ENCODE peak calls at places on chromosomes 12 and 14, in six cellular contexts. O is AG04449, U is endothelial cell of umbilical vein, I is neural crest cell, F is ACHN, M is NCI-H1092 treated with DMSO at 0.1 percent for 48 hours. G is an unnamed sample.

GRCh38 chr12:122937622-122938091 is 28.6 kb downstream of the ABCB9 start:
- DNase-seq in O (no peak), U (no peak), I (no peak), F (no peak), M (no peak), G (no peak)

GRCh38 chr14:50340945-50341344 is 28.8 kb downstream of the DMAC2L start:
- DNase-seq in O (no peak), U (no peak), I (no peak), F (no peak), M (no peak), G (no peak)

GRCh38 chr14:32327255-32327961 is 1.7 kb upstream of the AKAP6 start:
- DNase-seq in O (no peak), U (no peak), I (no peak), F (no peak), M (no peak), G (no peak)

GRCh38 chr12:50453872-50454271 is 50.9 kb upstream of the DIP2B start:
- DNase-seq in O (no peak), U (no peak), I (no peak), F (no peak), M (no peak), G (no peak)

GRCh38 chr12:2876431-2877046 is 435 bp downstream of the FOXM1 start:
- DNase-seq in O (no peak), U (no peak), I (no peak), F (peak; percentile 63), M (peak; percentile 49), G (no peak)

GRCh38 chr12:110638792-110639191 is 24.9 kb downstream of the TCTN1 start:
- DNase-seq in O (no peak), U (no peak), I (no peak), F (no peak), M (no peak), G (no peak)

GRCh38 chr12:75660805-75661404 is 149.5 kb upstream of the KRR1 start:
- DNase-seq in O (no peak), U (peak; percentile 50), I (no peak), F (peak; percentile 84), M (no peak), G (no peak)

GRCh38 chr12:124296295-124296915 is 1.5 kb downstream of the RFLNA start:
- DNase-seq in O (no peak), U (peak; percentile 37), I (no peak), F (no peak), M (no peak), G (no peak)

GRCh38 chr14:105153331-105153731 is 15.2 kb downstream of the JAG2 start:
- DNase-seq in O (no peak), U (no peak), I (no peak), F (no peak), M (no peak), G (no peak)

GRCh38 chr12:20368653-20369163 is 371 bp downstream of the PDE3A start:
- DNase-seq in O (no peak), U (peak; percentile 63), I (peak; percentile 39), F (peak; percentile 31), M (no peak), G (no peak)

GRCh38 chr14:103597623-103598372 is 31.2 kb upstream of the KLC1 start:
- DNase-seq in O (no peak), U (no peak), I (no peak), F (peak; percentile 76), M (no peak), G (peak; percentile 45)

GRCh38 chr14:91354979-91355685 is 62.5 kb downstream of the CCDC88C start:
- DNase-seq in O (no peak), U (no peak), I (peak; percentile 40), F (no peak), M (peak; percentile 76), G (no peak)

GRCh38 chr14:36771256-36771655 is 109.6 kb downstream of the PAX9 start:
- DNase-seq in O (no peak), U (peak; percentile 36), I (no peak), F (no peak), M (peak; percentile 86), G (no peak)